ENCODE peak calls at places on chromosome 16, in ten cellular contexts. O is ovary, Z is IMR-90, X is body of pancreas, C is esophagus squamous epithelium, N is NB4, S is upper lobe of left lung, R is A549, A is uterus, I is gastrocnemius medialis. W is an unnamed sample.

GRCh38 chr16:28846933-28847273 is 755 bp upstream of the TUFM start:
- DNase-seq in O (peak), Z (peak), X (no peak), C (no peak), N (no peak), S (no peak), R (no peak), A (no peak), I (no peak), W (no peak)

GRCh38 chr16:3734084-3734757 is 16.9 kb upstream of the TRAP1 start:
- DNase-seq in O (no peak), Z (no peak), X (no peak), C (no peak), N (no peak), S (no peak), R (no peak), A (no peak), I (no peak), W (no peak)

GRCh38 chr16:35391328-35391727 is 1931.9 kb downstream of the TP53TG3F start:
- DNase-seq in O (no peak), Z (peak), X (peak), C (no peak), N (peak), S (peak), R (no peak), A (no peak), I (no peak), W (no peak)

GRCh38 chr16:57132470-57132869 is 40.1 kb downstream of the CPNE2 start:
- DNase-seq in O (no peak), Z (no peak), X (peak), C (no peak), N (peak), S (peak), R (no peak), A (no peak), I (no peak), W (no peak)

GRCh38 chr16:49800876-49801275 is 55.0 kb downstream of the ZNF423 start:
- DNase-seq in O (no peak), Z (no peak), X (no peak), C (no peak), N (no peak), S (no peak), R (no peak), A (no peak), I (no peak), W (no peak)

GRCh38 chr16:3938843-3939624 is 58.5 kb upstream of the CREBBP start:
- DNase-seq in O (peak), Z (peak), X (peak), C (no peak), N (peak), S (peak), R (peak), A (peak), I (no peak), W (no peak)

GRCh38 chr16:83802135-83802534 is 5.6 kb upstream of the HSBP1 start:
- DNase-seq in O (no peak), Z (peak), X (no peak), C (no peak), N (no peak), S (no peak), R (no peak), A (no peak), I (no peak), W (no peak)

GRCh38 chr16:29198731-29199521 is 207.6 kb downstream of the NPIPB11 start:
- DNase-seq in O (no peak), Z (no peak), X (no peak), C (no peak), N (no peak), S (peak), R (no peak), A (peak), I (no peak), W (peak)

GRCh38 chr16:12468552-12468951 is 335.1 kb downstream of the CPPED1 start:
- DNase-seq in O (no peak), Z (no peak), X (no peak), C (no peak), N (no peak), S (no peak), R (no peak), A (no peak), I (no peak), W (no peak)

GRCh38 chr16:87661561-87661960 is 59.3 kb downstream of the JPH3 start:
- DNase-seq in O (no peak), Z (peak), X (no peak), C (no peak), N (peak), S (no peak), R (peak), A (no peak), I (no peak), W (no peak)

GRCh38 chr16:65737831-65738230 is 616.0 kb upstream of the CDH11 start:
- DNase-seq in O (no peak), Z (no peak), X (no peak), C (no peak), N (no peak), S (no peak), R (no peak), A (no peak), I (no peak), W (no peak)

GRCh38 chr16:89917773-89918452 is 749 bp upstream of the MC1R start:
- DNase-seq in O (peak), Z (peak), X (peak), C (no peak), N (peak), S (peak), R (peak), A (peak), I (peak), W (no peak)

GRCh38 chr16:83934684-83934977 is 18.4 kb upstream of the OSGIN1 start:
- DNase-seq in O (no peak), Z (no peak), X (no peak), C (no peak), N (no peak), S (no peak), R (no peak), A (no peak), I (no peak), W (no peak)

GRCh38 chr16:84115919-84116719 is 623 bp downstream of the MBTPS1 start:
- DNase-seq in O (peak), Z (peak), X (peak), C (no peak), N (peak), S (peak), R (peak), A (peak), I (peak), W (no peak)

GRCh38 chr16:15578824-15579223 is 64.1 kb downstream of the MARF1 start:
- DNase-seq in O (no peak), Z (no peak), X (no peak), C (no peak), N (no peak), S (no peak), R (no peak), A (no peak), I (no peak), W (no peak)

GRCh38 chr16:59611556-59611955 is 877.4 kb upstream of the GOT2 start:
- DNase-seq in O (no peak), Z (peak), X (no peak), C (no peak), N (no peak), S (no peak), R (no peak), A (no peak), I (no peak), W (no peak)

GRCh38 chr16:81780350-81780749 is 1.3 kb downstream of the PLCG2 start:
- DNase-seq in O (no peak), Z (no peak), X (no peak), C (no peak), N (no peak), S (no peak), R (no peak), A (no peak), I (no peak), W (no peak)

GRCh38 chr16:14364386-14365199 is 265.5 kb downstream of the PARN start:
- DNase-seq in O (no peak), Z (peak), X (no peak), C (no peak), N (no peak), S (peak), R (peak), A (no peak), I (no peak), W (no peak)

GRCh38 chr16:19384656-19385055 is 33.0 kb upstream of the TMC5 start:
- DNase-seq in O (no peak), Z (no peak), X (peak), C (no peak), N (no peak), S (peak), R (no peak), A (no peak), I (no peak), W (no peak)

GRCh38 chr16:55491691-55492090 is 12.7 kb downstream of the MMP2 start:
- DNase-seq in O (peak), Z (no peak), X (no peak), C (no peak), N (no peak), S (no peak), R (no peak), A (no peak), I (no peak), W (no peak)

GRCh38 chr16:19153876-19154275 is 14.2 kb upstream of the SYT17 start:
- DNase-seq in O (no peak), Z (peak), X (no peak), C (no peak), N (peak), S (no peak), R (peak), A (no peak), I (no peak), W (no peak)

GRCh38 chr16:4136229-4136813 is 20.1 kb upstream of the ADCY9 start:
- DNase-seq in O (no peak), Z (no peak), X (peak), C (no peak), N (no peak), S (peak), R (no peak), A (no peak), I (no peak), W (no peak)

GRCh38 chr16:75742424-75743047 is 16.2 kb upstream of the CPHXL start:
- DNase-seq in O (no peak), Z (no peak), X (no peak), C (no peak), N (peak), S (no peak), R (no peak), A (no peak), I (no peak), W (no peak)

GRCh38 chr16:14284930-14285541 is 213.9 kb downstream of the MRTFB start:
- DNase-seq in O (no peak), Z (no peak), X (no peak), C (no peak), N (no peak), S (peak), R (peak), A (no peak), I (peak), W (no peak)

GRCh38 chr16:55515110-55515509 is 6.2 kb downstream of the LPCAT2 start:
- DNase-seq in O (no peak), Z (peak), X (no peak), C (no peak), N (peak), S (no peak), R (no peak), A (no peak), I (no peak), W (no peak)

GRCh38 chr16:89052824-89053724 is 40.6 kb upstream of the ACSF3 start:
- DNase-seq in O (no peak), Z (peak), X (no peak), C (no peak), N (peak), S (peak), R (peak), A (no peak), I (no peak), W (no peak)

GRCh38 chr16:73890524-73891500 is 405.8 kb upstream of the PSMD7 start:
- DNase-seq in O (no peak), Z (peak), X (no peak), C (no peak), N (peak), S (no peak), R (no peak), A (no peak), I (no peak), W (no peak)

GRCh38 chr16:49492896-49493620 is 119.5 kb downstream of the C16orf78 start:
- DNase-seq in O (no peak), Z (no peak), X (no peak), C (no peak), N (no peak), S (no peak), R (no peak), A (no peak), I (no peak), W (no peak)

GRCh38 chr16:1054660-1055556 is 17.6 kb upstream of the SSTR5 start:
- DNase-seq in O (no peak), Z (peak), X (peak), C (no peak), N (peak), S (peak), R (peak), A (no peak), I (peak), W (no peak)
- TF ChIP-seq CTCF in O (peak), Z (peak), X (peak), C (peak), N (peak), S (peak), R (peak), A (peak), I (peak), W (peak)

GRCh38 chr16:85483424-85483823 is 129.7 kb upstream of the GSE1 start:
- DNase-seq in O (no peak), Z (no peak), X (no peak), C (no peak), N (no peak), S (peak), R (no peak), A (no peak), I (no peak), W (no peak)
- TF ChIP-seq POLR2A in O (no peak), Z (no peak), X (no peak), C (no peak), N (no peak), S (no peak), R (no peak), A (no peak), I (no peak), W (no peak)

DNA sequence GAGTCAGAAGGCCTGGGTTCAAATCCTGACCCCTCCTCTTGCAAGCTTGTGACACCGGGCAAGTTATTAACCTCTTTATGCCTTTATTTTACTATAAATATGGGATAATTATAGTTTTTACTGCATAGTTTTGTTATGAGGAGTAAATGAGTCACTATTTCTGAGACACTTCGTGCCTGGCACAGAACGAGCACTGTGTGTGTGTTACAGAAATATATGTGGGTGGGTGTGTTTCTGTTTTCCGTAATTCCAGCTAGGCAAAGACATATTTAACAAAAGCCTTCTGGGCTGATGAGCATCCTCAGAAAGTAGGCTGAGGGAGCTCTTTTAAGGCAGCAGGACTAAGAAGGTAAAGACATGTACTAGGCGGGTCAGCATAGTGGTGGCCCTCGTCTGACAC is 417.9 kb downstream of the MAF start:
- DNase-seq in O (no peak), Z (no peak), X (no peak), C (no peak), N (no peak), S (no peak), R (no peak), A (no peak), I (no peak), W (no peak)
- TF ChIP-seq CTCF in O (no peak), Z (no peak), X (no peak), C (no peak), N (no peak), S (no peak), R (no peak), A (no peak), I (no peak), W (no peak)

DNA sequence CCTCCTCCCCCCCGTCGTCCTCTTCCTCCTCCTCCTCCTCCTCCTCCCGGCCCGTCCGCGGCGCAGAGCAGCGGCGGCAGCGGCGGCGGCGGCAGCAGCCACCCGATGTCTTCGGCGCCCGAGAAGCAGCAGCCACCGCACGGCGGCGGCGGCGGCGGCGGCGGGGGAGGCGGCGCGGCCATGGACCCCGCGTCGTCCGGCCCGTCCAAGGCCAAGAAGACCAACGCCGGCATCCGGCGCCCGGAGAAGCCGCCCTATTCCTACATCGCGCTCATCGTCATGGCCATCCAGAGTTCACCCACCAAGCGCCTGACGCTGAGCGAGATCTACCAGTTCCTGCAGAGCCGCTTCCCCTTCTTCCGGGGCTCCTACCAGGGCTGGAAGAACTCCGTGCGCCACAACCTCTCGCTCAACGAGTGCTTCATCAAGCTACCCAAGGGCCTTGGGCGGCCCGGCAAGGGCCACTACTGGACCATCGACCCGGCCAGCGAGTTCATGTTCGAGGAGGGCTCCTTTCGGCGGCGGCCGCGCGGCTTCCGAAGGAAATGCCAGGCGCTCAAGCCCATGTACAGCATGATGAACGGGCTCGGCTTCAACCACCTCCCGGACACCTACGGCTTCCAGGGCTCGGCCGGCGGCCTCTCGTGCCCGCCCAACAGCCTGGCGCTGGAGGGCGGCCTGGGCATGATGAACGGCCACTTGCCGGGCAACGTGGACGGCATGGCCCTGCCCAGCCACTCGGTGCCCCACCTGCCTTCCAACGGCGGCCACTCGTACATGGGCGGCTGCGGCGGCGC is at the start of gene FOXF1:
- DNase-seq in O (no peak), Z (peak), X (no peak), C (no peak), N (peak), S (no peak), R (no peak), A (no peak), I (no peak), W (no peak)
- TF ChIP-seq POLR2A in O (no peak), Z (no peak), X (no peak), C (peak), N (no peak), S (peak), R (no peak), A (peak), I (no peak), W (peak)

GRCh38 chr16:26642047-26642664 is 424.6 kb upstream of the C16orf82 start:
- DNase-seq in O (no peak), Z (no peak), X (no peak), C (no peak), N (no peak), S (no peak), R (no peak), A (no peak), I (no peak), W (peak)

GRCh38 chr16:26644912-26645543 is 421.7 kb upstream of the C16orf82 start:
- DNase-seq in O (no peak), Z (no peak), X (no peak), C (no peak), N (no peak), S (no peak), R (no peak), A (no peak), I (no peak), W (peak)

GRCh38 chr16:26648851-26649250 is 417.9 kb upstream of the C16orf82 start:
- DNase-seq in O (no peak), Z (no peak), X (no peak), C (no peak), N (no peak), S (no peak), R (no peak), A (no peak), I (no peak), W (no peak)

GRCh38 chr16:26643519-26643918 is 423.2 kb upstream of the C16orf82 start:
- DNase-seq in O (no peak), Z (no peak), X (no peak), C (no peak), N (no peak), S (no peak), R (no peak), A (no peak), I (no peak), W (no peak)

DNA sequence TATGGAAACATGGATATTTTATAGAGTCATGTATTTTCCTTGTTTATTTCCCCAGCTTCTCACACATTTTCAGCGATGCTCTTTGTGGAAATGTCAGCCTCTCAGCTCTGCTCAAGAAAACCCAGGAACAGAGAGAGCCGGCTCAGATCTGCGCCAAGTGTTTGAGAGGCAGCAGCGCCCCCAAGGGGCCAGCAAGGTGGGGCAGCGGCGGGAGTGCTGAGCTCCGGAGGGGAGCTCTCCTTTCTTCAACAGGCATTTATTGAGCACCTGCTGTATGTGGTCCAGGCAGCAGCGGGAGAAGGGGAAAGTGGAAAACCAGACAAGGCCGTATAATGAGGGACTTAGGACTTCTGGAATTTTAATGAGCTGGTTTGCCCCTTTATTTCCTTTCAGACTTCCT is 421.1 kb upstream of the C16orf82 start:
- DNase-seq in O (no peak), Z (no peak), X (peak), C (no peak), N (peak), S (no peak), R (no peak), A (no peak), I (no peak), W (peak)
- TF ChIP-seq CTCF in O (no peak), Z (no peak), X (peak), C (no peak), N (peak), S (no peak), R (no peak), A (no peak), I (no peak), W (no peak)

GRCh38 chr16:66830422-66831404 is at the start of gene NAE1:
- DNase-seq in O (peak), Z (peak), X (peak), C (no peak), N (peak), S (peak), R (peak), A (peak), I (peak), W (no peak)
- TF ChIP-seq POLR2A in O (peak), Z (peak), X (peak), C (peak), N (peak), S (peak), R (peak), A (peak), I (peak), W (peak)

GRCh38 chr16:30874821-30875717 is 18.8 kb downstream of the BCL7C start:
- DNase-seq in O (peak), Z (peak), X (peak), C (peak), N (peak), S (peak), R (peak), A (peak), I (peak), W (no peak)
- TF ChIP-seq CTCF in O (no peak), Z (peak), X (no peak), C (no peak), N (no peak), S (peak), R (no peak), A (no peak), I (no peak), W (no peak)

DNA sequence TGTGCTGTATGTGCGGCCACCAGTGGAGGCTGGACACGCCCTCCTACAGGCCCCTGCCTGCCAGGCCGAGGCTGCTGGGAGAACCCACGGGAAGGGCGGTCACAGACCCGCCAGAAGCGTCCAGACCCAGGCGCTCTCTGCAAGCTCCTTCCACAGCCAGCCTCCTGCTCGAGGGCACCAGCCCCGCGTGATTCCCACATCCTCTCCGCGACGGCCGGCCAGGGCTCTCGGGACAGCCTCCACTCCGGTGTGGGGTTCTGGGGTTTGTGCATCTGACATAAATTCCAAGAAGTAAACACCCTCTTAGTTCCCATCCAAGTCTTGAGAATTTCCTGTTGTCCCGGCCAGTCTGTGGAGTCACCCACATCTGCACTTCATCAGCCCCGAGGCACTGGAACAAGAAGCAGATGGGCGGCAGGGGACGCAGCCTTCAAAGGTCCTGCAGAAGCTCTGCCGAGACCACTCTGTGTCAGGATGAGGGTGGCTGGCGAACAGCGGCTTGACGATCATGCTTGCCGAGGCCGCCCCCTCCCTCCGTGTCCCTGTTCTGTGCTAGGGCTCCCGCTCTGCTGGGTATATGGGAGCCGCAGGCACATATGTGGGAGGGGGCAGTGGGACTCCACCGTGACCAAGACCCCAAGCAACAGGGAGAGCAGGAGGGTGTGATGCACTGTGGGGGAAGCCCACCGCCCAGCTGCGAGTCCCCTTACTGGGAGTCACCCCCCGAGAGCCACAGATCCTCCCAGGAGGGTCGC is 2.4 kb upstream of the TMEM204 start:
- DNase-seq in O (no peak), Z (peak), X (no peak), C (no peak), N (no peak), S (peak), R (no peak), A (peak), I (peak), W (no peak)
- TF ChIP-seq POLR2A in O (no peak), Z (no peak), X (peak), C (peak), N (no peak), S (peak), R (no peak), A (peak), I (no peak), W (no peak)